ENCODE peak calls at places on chromosomes 4 and X, in nine cellular contexts. Z is tibial artery, N is mammary epithelial cell, B is left ventricle myocardium inferior, G is endothelial cell of umbilical vein, A is fibroblast of lung, E is GM12865, I is esophagus muscularis mucosa, D is astrocyte of the spinal cord. H is an unnamed sample.
A peak's percentile ranks its signal among the peaks of the same experiment; 100 is the strongest.

GRCh38 chr4:10353110-10353509 is 104.1 kb downstream of the ZNF518B start:
- DNase-seq in N (no peak), Z (no peak), D (no peak), B (no peak), E (no peak), G (no peak), A (no peak), I (no peak), H (no peak)

GRCh38 chr4:105619193-105619931 is 66.9 kb downstream of the ARHGEF38 start:
- DNase-seq in I (no peak), A (peak; percentile 15), Z (peak; percentile 71), D (peak; percentile 61), N (no peak), E (no peak), B (peak; percentile 68), G (peak; percentile 70), H (no peak)

GRCh38 chrX:104315555-104315954 is 60.8 kb upstream of the ESX1 start:
- DNase-seq in I (no peak), D (peak; percentile 68), B (no peak), A (peak; percentile 32), N (peak; percentile 59), E (no peak), G (peak; percentile 61), Z (no peak), H (peak; percentile 28)

GRCh38 chr4:25484243-25484721 is 107.2 kb downstream of the ANAPC4 start:
- DNase-seq in B (no peak), N (peak; percentile 60), G (no peak), I (no peak), A (no peak), Z (no peak), E (no peak), D (no peak), H (peak; percentile 5)

GRCh38 chr4:181661090-181661489 is 582.1 kb upstream of the TENM3 start:
- DNase-seq in D (peak; percentile 78), N (peak; percentile 75), B (no peak), E (no peak), A (peak; percentile 84), G (no peak), Z (no peak), I (no peak), H (peak; percentile 88)

GRCh38 chr4:173334891-173335754 is 965 bp upstream of the HMGB2 start:
- DNase-seq in A (peak; percentile 78), D (peak; percentile 87), I (no peak), N (peak; percentile 86), G (peak; percentile 72), E (peak; percentile 88), Z (peak; percentile 85), B (peak; percentile 60), H (peak; percentile 71)

GRCh38 chrX:151151668-151152267 is 24.6 kb upstream of the GPR50 start:
- DNase-seq in D (peak; percentile 36), Z (no peak), N (peak; percentile 31), A (peak; percentile 63), E (peak; percentile 52), I (no peak), G (peak; percentile 40), B (no peak), H (peak; percentile 72)

GRCh38 chr4:8585186-8585585 is 5.0 kb downstream of the GPR78 start:
- DNase-seq in E (peak; percentile 18), N (peak; percentile 10), G (no peak), Z (peak; percentile 39), A (no peak), B (no peak), I (no peak), D (no peak), H (no peak)

GRCh38 chrX:68685722-68686683 is 38.5 kb downstream of the STARD8 start:
- DNase-seq in B (peak; percentile 53), A (peak; percentile 81), D (peak; percentile 56), Z (no peak), N (peak; percentile 10), I (no peak), E (peak; percentile 8), G (peak; percentile 61), H (peak; percentile 65)

GRCh38 chr4:126441173-126441810 is 1126.5 kb downstream of the FAT4 start:
- DNase-seq in E (no peak), D (no peak), N (no peak), Z (peak; percentile 69), I (no peak), G (no peak), A (no peak), B (no peak), H (peak; percentile 46)

GRCh38 chr4:147633113-147633512 is 15.9 kb downstream of the TMEM184C start:
- DNase-seq in N (no peak), E (no peak), G (no peak), Z (no peak), I (no peak), B (no peak), D (peak; percentile 24), A (peak; percentile 36), H (peak; percentile 76)

GRCh38 chr4:69038582-69038981 is 57.7 kb upstream of the UGT2B7 start:
- DNase-seq in Z (no peak), N (no peak), G (peak; percentile 52), A (no peak), E (no peak), I (no peak), D (no peak), B (no peak), H (no peak)

GRCh38 chrX:107442914-107443527 is 6.4 kb upstream of the FRMPD3 start:
- DNase-seq in N (no peak), G (no peak), Z (no peak), B (no peak), A (no peak), I (no peak), E (no peak), D (no peak), H (no peak)

GRCh38 chr4:72496119-72496518 is 72.9 kb downstream of the ADAMTS3 start:
- DNase-seq in I (no peak), Z (no peak), N (peak; percentile 78), E (no peak), G (no peak), B (no peak), D (peak; percentile 53), A (no peak), H (peak; percentile 47)

GRCh38 chrX:1576201-1577101 is 15.0 kb upstream of the AKAP17A start:
- DNase-seq in D (no peak), E (no peak), A (no peak), B (no peak), I (peak; percentile 81), N (no peak), G (no peak), Z (no peak), H (no peak)

DNA sequence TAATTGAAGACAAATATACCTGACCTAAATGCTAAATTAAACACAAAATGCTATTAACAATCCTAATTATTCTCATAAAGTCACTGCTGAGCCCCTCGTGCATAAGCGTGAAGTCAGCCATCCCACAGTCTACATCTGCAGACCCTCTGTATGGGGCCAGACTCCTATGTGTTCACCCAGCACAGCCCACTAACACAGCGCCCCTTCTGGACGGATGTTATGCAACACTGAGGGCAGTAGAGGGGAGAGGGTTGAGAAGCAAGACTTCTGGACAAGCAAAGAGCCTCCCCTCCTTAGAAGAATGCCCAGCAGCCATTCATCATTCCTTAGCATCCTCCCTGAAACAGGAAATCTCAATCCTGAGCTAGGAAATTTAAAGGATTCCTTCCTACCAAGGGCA is 7.9 kb downstream of the TRPC3 start:
- DNase-seq in B (no peak), N (no peak), A (no peak), E (peak; percentile 32), G (no peak), Z (no peak), I (no peak), D (no peak), H (no peak)
- TF ChIP-seq CTCF in B (no peak), N (no peak), A (peak; percentile 30), E (peak; percentile 73), G (peak; percentile 40), Z (no peak), I (no peak), D (peak; percentile 35), H (peak; percentile 54)

DNA sequence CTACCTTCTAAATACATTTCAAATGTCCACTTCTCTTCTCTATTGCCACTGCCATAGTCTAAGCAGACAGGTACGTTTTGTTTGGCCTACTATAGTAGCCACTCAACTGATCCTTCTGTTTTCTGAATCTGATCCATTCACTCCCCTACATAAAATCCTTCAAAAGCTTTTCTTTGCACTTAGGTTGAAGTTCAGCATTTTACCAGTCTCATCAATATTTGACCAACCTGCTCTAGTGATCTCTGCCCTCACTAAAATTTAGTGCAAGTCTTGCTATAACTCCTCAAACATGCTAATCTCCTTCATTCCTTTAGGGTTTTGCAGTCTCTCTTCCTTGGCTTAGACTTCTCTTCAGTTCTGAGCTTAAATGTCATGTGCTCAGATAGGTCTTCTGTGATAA is 33.4 kb downstream of the EGF start:
- DNase-seq in Z (no peak), G (no peak), A (no peak), B (no peak), E (no peak), D (no peak), N (no peak), I (no peak), H (no peak)
- H3K4me3 ChIP-seq in Z (no peak overlapping the region), G (no peak overlapping the region), A (no peak overlapping the region), B (no peak overlapping the region), E (no peak overlapping the region), D (no peak overlapping the region), N (no peak overlapping the region), I (no peak overlapping the region), H (no peak overlapping the region)

DNA sequence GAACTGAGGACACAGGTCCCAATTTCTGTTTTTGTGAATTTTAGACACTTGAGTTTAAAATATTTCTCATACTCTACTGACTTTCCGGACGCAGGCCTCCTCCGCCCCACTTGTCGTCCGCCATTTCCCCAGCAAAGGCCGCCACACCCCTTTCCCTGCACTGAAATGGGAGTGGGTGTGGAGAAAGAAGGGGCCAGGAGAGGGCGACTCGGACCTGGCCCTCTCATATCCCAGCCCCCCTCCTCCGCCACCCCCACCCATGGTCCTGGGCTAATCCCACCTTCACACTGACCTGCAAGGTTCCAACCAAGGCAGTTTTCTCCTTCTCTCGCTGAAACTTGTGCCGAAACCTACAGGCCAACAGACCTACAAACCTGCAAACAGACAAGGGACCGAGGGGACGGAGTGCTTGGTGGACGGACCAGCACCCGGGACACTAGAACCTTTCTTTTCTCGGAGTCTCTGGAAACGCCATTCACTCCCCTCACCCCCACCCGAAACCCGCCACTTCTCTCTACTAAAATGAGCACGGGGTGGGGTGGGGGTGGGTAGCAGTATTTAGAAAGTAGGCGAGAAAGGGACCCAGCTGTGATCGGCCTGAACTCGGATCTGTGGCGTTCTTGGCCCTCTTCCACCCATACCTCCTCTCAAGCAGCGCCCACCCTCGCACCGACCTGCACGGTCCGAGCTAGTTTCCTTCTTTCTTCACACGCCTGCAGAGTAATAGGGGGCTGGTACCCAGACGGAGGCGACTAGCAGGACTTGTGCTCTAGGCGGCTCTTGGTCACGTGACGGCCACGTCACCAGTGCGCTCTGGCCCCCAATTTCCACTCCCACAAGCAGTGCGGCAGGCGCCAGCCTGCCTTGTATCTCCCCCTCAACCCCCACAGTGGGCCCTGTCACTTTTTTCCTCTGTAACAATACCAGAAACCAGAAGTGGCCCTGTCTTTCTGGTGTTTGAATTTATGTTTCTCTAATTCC is at the start of gene ARMCX6:
- DNase-seq in E (peak; percentile 85), N (peak; percentile 46), D (peak; percentile 73), A (peak; percentile 76), B (peak; percentile 78), G (peak; percentile 71), Z (peak; percentile 86), I (peak; percentile 93), H (peak; percentile 72)
- TF ChIP-seq CTCF in E (peak; percentile 27), N (peak; percentile 46), D (peak; percentile 48), A (peak; percentile 23), B (peak; percentile 56), G (peak; percentile 8), Z (peak; percentile 40), I (peak; percentile 43), H (peak; percentile 51)

DNA sequence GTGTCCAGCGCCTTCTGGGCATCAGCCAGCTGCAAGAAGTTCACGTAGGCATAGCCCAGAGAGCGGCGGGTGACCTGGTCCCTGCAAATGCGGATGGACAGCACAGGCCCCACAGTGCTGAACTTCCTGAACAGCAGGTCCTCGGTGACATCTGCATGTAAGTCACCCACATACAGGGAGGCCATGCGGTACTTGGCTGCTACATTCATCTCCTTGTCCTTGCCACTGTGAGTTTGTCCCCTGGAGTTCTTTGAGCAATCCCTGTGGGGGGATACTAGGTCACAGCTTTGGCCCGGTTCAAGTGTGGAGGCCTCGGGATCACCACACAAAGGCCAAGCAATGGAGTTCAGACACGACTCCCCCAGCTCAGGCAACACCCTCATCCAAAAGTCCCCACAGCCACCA is 776 bp downstream of the PABPC4L start:
- DNase-seq in G (no peak), B (no peak), N (no peak), E (no peak), D (no peak), Z (no peak), A (no peak), I (no peak), H (peak; percentile 13)
- H3K4me3 ChIP-seq in G (peak overlapping the region; percentile 62), B (peak overlapping the region; percentile 71), N (no peak overlapping the region), E (no peak overlapping the region), D (peak overlapping the region; percentile 46), Z (peak overlapping the region; percentile 70), A (peak overlapping the region; percentile 51), I (peak overlapping the region; percentile 60), H (peak overlapping the region; percentile 65)

H was measured in choroid plexus epithelial cell.